ENCODE peak calls at places on chromosome 14, in eight cellular contexts. L is K562, M is IMR-90, U is A549, X is WTC11, E is SK-N-SH, I is GM12878, W is H1. N is an unnamed sample.

GRCh38 chr14:92475451-92476187 is 38.0 kb upstream of the RIN3 start:
- DNase-seq in L (no peak), M (no peak), U (no peak), X (no peak), E (no peak), I (no peak), W (no peak), N (peak)

GRCh38 chr14:52026921-52027320 is 37.6 kb downstream of the RTRAF start:
- DNase-seq in L (no peak), M (no peak), U (no peak), X (no peak), E (no peak), I (no peak), W (no peak), N (no peak)

GRCh38 chr14:96538663-96539317 is 36.6 kb downstream of the PAPOLA start:
- DNase-seq in L (no peak), M (peak), U (peak), X (no peak), E (no peak), I (no peak), W (no peak), N (peak)

GRCh38 chr14:85531141-85531593 is 1.2 kb downstream of the FLRT2 start:
- DNase-seq in L (no peak), M (peak), U (peak), X (peak), E (peak), I (no peak), W (no peak), N (no peak)

GRCh38 chr14:23869078-23869719 is 84.4 kb upstream of the DHRS4 start:
- DNase-seq in L (no peak), M (no peak), U (no peak), X (no peak), E (no peak), I (no peak), W (no peak), N (peak)

GRCh38 chr14:102445641-102446040 is 63.9 kb downstream of the ANKRD9 start:
- DNase-seq in L (no peak), M (no peak), U (no peak), X (no peak), E (no peak), I (no peak), W (no peak), N (no peak)

GRCh38 chr14:39266589-39266870 is 32.8 kb downstream of the MIA2 start:
- DNase-seq in L (peak), M (peak), U (no peak), X (no peak), E (no peak), I (no peak), W (peak), N (peak)

GRCh38 chr14:38839743-38840375 is 263.2 kb downstream of the SEC23A start:
- DNase-seq in L (no peak), M (no peak), U (no peak), X (no peak), E (no peak), I (no peak), W (no peak), N (no peak)

GRCh38 chr14:103659631-103660030 is 30.6 kb downstream of the KLC1 start:
- DNase-seq in L (no peak), M (no peak), U (no peak), X (no peak), E (no peak), I (no peak), W (no peak), N (no peak)

GRCh38 chr14:75196468-75196867 is 20.1 kb upstream of the TMED10 start:
- DNase-seq in L (no peak), M (no peak), U (no peak), X (no peak), E (no peak), I (no peak), W (no peak), N (peak)

GRCh38 chr14:21860172-21860571 is 186.6 kb upstream of the OR4E1 start:
- DNase-seq in L (peak), M (no peak), U (peak), X (peak), E (peak), I (no peak), W (no peak), N (peak)

GRCh38 chr14:75249251-75249957 is 29.2 kb upstream of the FOS start:
- DNase-seq in L (no peak), M (no peak), U (no peak), X (no peak), E (no peak), I (peak), W (no peak), N (no peak)

GRCh38 chr14:24283796-24284460 is 12.5 kb upstream of the RABGGTA start:
- DNase-seq in L (no peak), M (no peak), U (no peak), X (no peak), E (no peak), I (no peak), W (no peak), N (no peak)

GRCh38 chr14:27090716-27091115 is 492.9 kb upstream of the NOVA1 start:
- DNase-seq in L (no peak), M (no peak), U (no peak), X (no peak), E (no peak), I (no peak), W (no peak), N (peak)

GRCh38 chr14:37598085-37598972 is 2.9 kb downstream of the TTC6 start:
- DNase-seq in L (no peak), M (no peak), U (no peak), X (peak), E (no peak), I (no peak), W (no peak), N (no peak)

GRCh38 chr14:26255213-26255612 is 342.6 kb downstream of the NOVA1 start:
- DNase-seq in L (no peak), M (peak), U (no peak), X (no peak), E (no peak), I (no peak), W (no peak), N (no peak)

GRCh38 chr14:56241441-56241840 is 123.2 kb downstream of the PELI2 start:
- DNase-seq in L (no peak), M (no peak), U (no peak), X (no peak), E (no peak), I (no peak), W (no peak), N (no peak)

GRCh38 chr14:45868377-45868776 is 615.4 kb upstream of the MIS18BP1 start:
- DNase-seq in L (no peak), M (no peak), U (no peak), X (no peak), E (no peak), I (peak), W (no peak), N (no peak)

GRCh38 chr14:39266871-39267591 is 33.3 kb downstream of the MIA2 start:
- DNase-seq in L (peak), M (peak), U (peak), X (peak), E (peak), I (no peak), W (peak), N (peak)

GRCh38 chr14:39467889-39468524 is 35.8 kb upstream of the FBXO33 start:
- DNase-seq in L (no peak), M (peak), U (no peak), X (peak), E (no peak), I (no peak), W (peak), N (peak)

GRCh38 chr14:83632375-83632774 is 1897.6 kb upstream of the FLRT2 start:
- DNase-seq in L (no peak), M (no peak), U (no peak), X (no peak), E (no peak), I (no peak), W (no peak), N (no peak)

GRCh38 chr14:89912667-89913211 is 41.8 kb downstream of the EFCAB11 start:
- DNase-seq in L (no peak), M (peak), U (peak), X (no peak), E (peak), I (no peak), W (no peak), N (peak)

GRCh38 chr14:44657688-44658388 is 150.8 kb upstream of the FSCB start:
- DNase-seq in L (no peak), M (peak), U (no peak), X (no peak), E (no peak), I (no peak), W (no peak), N (peak)

GRCh38 chr14:58738189-58738836 is 100.6 kb downstream of the DACT1 start:
- DNase-seq in L (no peak), M (peak), U (no peak), X (no peak), E (no peak), I (no peak), W (no peak), N (no peak)

GRCh38 chr14:43408472-43408871 is 1098.6 kb downstream of the FSCB start:
- DNase-seq in L (no peak), M (no peak), U (no peak), X (no peak), E (no peak), I (no peak), W (no peak), N (no peak)

GRCh38 chr14:71602524-71602923 is 329.7 kb upstream of the RGS6 start:
- DNase-seq in L (no peak), M (no peak), U (no peak), X (no peak), E (no peak), I (no peak), W (no peak), N (no peak)

GRCh38 chr14:93346926-93347721 is at the start of gene COX8C:
- DNase-seq in L (peak), M (no peak), U (no peak), X (peak), E (no peak), I (no peak), W (no peak), N (no peak)

GRCh38 chr14:78130356-78130755 is 39.8 kb upstream of the NRXN3 start:
- DNase-seq in L (no peak), M (no peak), U (no peak), X (no peak), E (no peak), I (no peak), W (no peak), N (no peak)

GRCh38 chr14:65959563-65960024 is 526.6 kb upstream of the CCDC196 start:
- DNase-seq in L (no peak), M (no peak), U (no peak), X (no peak), E (no peak), I (no peak), W (no peak), N (no peak)

GRCh38 chr14:20454359-20454644 is 310 bp downstream of the OSGEP start:
- DNase-seq in L (no peak), M (peak), U (peak), X (no peak), E (no peak), I (no peak), W (peak), N (no peak)
- TF ChIP-seq USF2 in L (no peak), M (no peak), U (no peak), X (no peak), E (no peak), I (no peak), W (no peak), N (no peak)

DNA sequence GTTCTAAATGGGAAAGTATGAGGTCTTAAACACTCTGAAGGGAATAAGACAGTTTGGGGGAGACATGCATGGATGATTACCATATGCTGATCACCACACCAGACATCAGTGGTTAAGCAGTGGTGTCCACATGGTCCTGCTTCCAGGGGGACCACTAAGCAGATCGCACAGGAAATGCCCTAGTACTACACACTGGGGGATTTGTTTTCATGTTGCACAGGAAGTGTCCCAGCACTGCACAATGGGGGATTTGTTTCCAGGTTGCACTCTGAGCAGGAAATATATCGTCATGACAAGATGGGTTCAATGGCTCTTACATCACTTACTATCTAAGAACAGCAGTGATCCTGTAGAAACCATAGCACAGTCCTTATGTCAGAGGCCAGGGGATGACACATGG is 245.5 kb downstream of the BCL11B start:
- DNase-seq in L (no peak), M (no peak), U (no peak), X (no peak), E (no peak), I (no peak), W (no peak), N (no peak)
- TF ChIP-seq USF2 in L (no peak), M (no peak), U (no peak), X (no peak), E (no peak), I (no peak), W (no peak), N (no peak)

GRCh38 chr14:95237956-95238355 is 80.6 kb upstream of the DICER1 start:
- DNase-seq in L (no peak), M (no peak), U (no peak), X (no peak), E (no peak), I (no peak), W (no peak), N (no peak)

GRCh38 chr14:95236221-95236620 is 78.9 kb upstream of the DICER1 start:
- DNase-seq in L (no peak), M (no peak), U (no peak), X (no peak), E (peak), I (no peak), W (no peak), N (no peak)

GRCh38 chr14:95238674-95239313 is 80.9 kb downstream of the CLMN start:
- DNase-seq in L (no peak), M (no peak), U (no peak), X (no peak), E (no peak), I (no peak), W (no peak), N (no peak)

GRCh38 chr14:95235767-95236166 is 78.4 kb upstream of the DICER1 start:
- DNase-seq in L (no peak), M (no peak), U (no peak), X (no peak), E (no peak), I (no peak), W (no peak), N (no peak)

GRCh38 chr14:95237121-95237876 is 80.0 kb upstream of the DICER1 start:
- DNase-seq in L (no peak), M (no peak), U (no peak), X (no peak), E (no peak), I (no peak), W (no peak), N (peak)
- TF ChIP-seq USF2 in L (no peak), M (no peak), U (no peak), X (no peak), E (no peak), I (no peak), W (no peak), N (peak)

DNA sequence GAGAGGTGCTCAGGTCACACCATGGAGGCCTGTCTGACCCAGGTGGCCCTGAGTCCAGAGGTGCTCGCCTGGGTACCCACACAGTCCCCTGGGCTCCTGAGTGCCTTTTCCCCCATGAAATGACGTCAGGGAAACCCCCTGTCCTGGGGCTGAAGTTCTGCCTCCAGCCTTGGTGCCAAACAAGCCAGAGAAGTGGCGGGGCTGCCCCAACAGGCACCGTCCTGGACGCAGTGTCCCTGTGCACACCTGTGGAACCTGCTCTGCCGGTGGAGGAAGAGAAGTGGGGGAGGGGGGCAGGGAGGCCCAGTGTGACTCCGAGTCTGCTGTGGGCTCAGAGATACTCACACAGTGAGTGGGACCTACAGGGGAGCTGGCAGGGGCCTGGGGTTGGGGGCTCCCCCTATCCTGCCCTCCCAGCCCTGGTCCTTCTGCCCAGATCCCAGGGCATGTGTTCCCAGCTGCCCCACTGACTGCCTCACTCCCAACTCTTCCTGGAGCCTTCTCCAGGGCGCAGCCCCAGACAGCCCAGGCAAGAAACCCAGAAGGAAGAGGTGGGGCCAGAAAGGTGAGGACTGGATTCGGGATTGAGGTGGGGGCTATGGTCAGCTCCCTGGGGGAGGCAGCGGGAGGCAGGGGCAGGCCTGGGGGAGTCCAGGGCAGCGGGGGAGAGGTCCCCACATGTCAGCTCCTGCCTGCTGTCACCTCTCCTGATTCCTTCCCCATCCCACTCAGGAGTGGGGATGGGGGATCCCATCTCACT is 24.8 kb downstream of the CCDC85C start:
- DNase-seq in L (no peak), M (no peak), U (no peak), X (no peak), E (no peak), I (no peak), W (no peak), N (no peak)
- TF ChIP-seq USF2 in L (no peak), M (no peak), U (no peak), X (no peak), E (no peak), I (no peak), W (no peak), N (no peak)

GRCh38 chr14:72902802-72903530 is 9.1 kb upstream of the DPF3 start:
- DNase-seq in L (no peak), M (no peak), U (no peak), X (no peak), E (no peak), I (no peak), W (no peak), N (no peak)
- TF ChIP-seq USF2 in L (no peak), M (no peak), U (no peak), X (no peak), E (no peak), I (no peak), W (no peak), N (no peak)

GRCh38 chr14:77024171-77024627 is 4.3 kb downstream of the IRF2BPL start:
- DNase-seq in L (peak), M (peak), U (no peak), X (peak), E (no peak), I (no peak), W (no peak), N (peak)
- TF ChIP-seq USF2 in L (no peak), M (no peak), U (no peak), X (no peak), E (no peak), I (no peak), W (no peak), N (no peak)

DNA sequence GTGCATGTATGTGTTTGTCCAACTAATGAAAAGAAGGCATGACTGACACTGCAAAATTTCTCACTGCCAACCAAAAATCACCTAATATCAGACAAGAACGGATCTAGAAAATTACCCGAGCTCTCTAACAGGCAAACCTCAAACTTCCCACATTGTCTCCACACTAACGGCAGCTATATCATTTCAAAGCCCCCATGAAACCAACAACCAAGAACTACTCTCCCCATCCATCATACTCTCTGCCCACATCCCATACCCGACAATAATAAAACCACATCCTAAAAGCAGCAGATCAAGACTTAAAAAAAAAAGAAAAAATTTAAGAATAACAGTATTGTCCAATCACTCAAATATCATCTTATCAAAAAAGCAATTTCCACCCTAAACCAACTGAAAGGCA is 227.0 kb downstream of the CEP128 start:
- DNase-seq in L (no peak), M (no peak), U (no peak), X (no peak), E (no peak), I (no peak), W (no peak), N (no peak)
- TF ChIP-seq USF2 in L (no peak), M (no peak), U (no peak), X (no peak), E (no peak), I (no peak), W (no peak), N (no peak)

DNA sequence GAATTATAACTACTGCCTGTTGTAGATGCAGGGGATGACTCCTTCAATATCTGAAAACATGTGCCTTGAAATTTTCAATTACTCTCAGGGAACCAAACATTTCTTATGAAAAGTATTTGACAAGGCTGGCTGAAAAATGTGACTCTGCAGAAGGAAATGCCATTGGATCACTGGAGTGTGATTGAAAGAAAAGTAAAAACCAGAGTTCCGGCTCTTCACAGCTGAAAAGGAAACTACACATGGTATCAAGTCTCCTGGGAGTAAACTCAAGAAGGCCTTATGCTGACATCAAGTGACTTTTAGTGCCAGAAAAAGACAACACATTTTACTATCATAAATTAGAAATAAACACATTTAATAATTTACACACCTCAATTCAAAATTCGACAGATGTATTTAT is 693.0 kb downstream of the LRFN5 start:
- DNase-seq in L (no peak), M (no peak), U (no peak), X (no peak), E (no peak), I (peak), W (no peak), N (no peak)
- TF ChIP-seq USF2 in L (no peak), M (no peak), U (no peak), X (no peak), E (no peak), I (no peak), W (no peak), N (no peak)

DNA sequence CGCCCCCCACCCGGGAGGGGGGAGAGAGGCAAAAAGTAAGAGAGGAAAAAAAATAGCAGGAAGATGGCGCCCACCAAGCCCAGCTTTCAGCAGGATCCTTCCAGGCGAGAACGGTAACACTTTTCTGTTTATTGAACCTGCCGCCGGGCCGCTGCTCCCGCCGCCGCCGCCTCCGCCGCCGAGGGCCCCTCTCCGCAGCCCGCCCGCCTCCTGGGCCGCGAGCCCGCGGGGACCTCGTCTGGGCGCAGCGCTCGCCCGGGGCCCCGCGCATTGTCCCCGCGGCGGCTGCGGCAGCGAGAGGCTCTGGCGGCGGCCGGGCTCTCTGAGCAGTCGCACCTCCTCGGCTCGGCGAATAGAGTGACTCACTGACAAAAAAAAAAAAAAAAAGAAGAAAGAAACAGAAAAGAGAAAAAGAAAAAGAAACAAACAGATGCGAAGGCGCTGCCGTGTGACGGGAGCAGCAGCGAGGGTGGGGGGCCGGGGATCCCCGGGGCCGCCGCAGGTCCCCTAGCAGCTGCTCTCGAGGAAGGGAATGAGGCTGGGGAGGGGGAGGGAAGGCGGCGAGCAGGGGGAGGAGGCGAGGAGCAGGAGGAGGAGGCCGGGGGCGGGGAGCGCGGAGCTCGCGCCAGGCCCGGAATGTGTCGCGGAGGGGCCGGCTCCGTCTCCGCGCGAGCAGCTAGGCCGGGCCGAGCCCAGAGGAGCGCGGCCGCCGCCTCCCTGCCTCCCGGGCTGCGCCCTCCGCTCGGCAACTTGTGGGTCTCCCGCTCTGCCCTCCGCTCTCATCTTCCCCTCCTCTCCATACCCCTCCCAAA is 781 bp downstream of the NPAS3 start:
- DNase-seq in L (no peak), M (peak), U (no peak), X (peak), E (peak), I (no peak), W (no peak), N (no peak)
- TF ChIP-seq USF2 in L (no peak), M (no peak), U (no peak), X (no peak), E (no peak), I (no peak), W (no peak), N (no peak)